ENCODE peak calls at places on chromosomes 12 and 14, in nine cellular contexts. One of them, this sample, is unnamed.

GRCh38 chr14:79705126-79705894 is 506.0 kb downstream of the DIO2 start:
- DNase-seq in AG09319: no peak
- DNase-seq in epithelial cell of prostate: no peak
- DNase-seq in T-helper 9 cell: no peak
- DNase-seq in tibial artery: no peak
- DNase-seq in non-pigmented ciliary epithelial cell: no peak
- DNase-seq in transverse colon: peak; percentile 44
- DNase-seq in DMS153: no peak
- DNase-seq in activated naive CD4-positive, alpha-beta T cell: no peak
- DNase-seq in this sample: no peak

GRCh38 chr14:104600141-104600643 is 4.4 kb downstream of the TMEM179 start:
- DNase-seq in AG09319: no peak
- DNase-seq in epithelial cell of prostate: no peak
- DNase-seq in T-helper 9 cell: no peak
- DNase-seq in tibial artery: no peak
- DNase-seq in non-pigmented ciliary epithelial cell: no peak
- DNase-seq in transverse colon: no peak
- DNase-seq in DMS153: no peak
- DNase-seq in activated naive CD4-positive, alpha-beta T cell: no peak
- DNase-seq in this sample: no peak

GRCh38 chr14:30194769-30195168 is 267.1 kb upstream of the PRKD1 start:
- DNase-seq in AG09319: peak; percentile 64
- DNase-seq in epithelial cell of prostate: no peak
- DNase-seq in T-helper 9 cell: no peak
- DNase-seq in tibial artery: no peak
- DNase-seq in non-pigmented ciliary epithelial cell: peak; percentile 63
- DNase-seq in transverse colon: no peak
- DNase-seq in DMS153: no peak
- DNase-seq in activated naive CD4-positive, alpha-beta T cell: no peak
- DNase-seq in this sample: no peak

GRCh38 chr14:93788557-93789365 is 476 bp upstream of the PRIMA1 start:
- DNase-seq in AG09319: no peak
- DNase-seq in epithelial cell of prostate: no peak
- DNase-seq in T-helper 9 cell: no peak
- DNase-seq in tibial artery: peak; percentile 37
- DNase-seq in non-pigmented ciliary epithelial cell: no peak
- DNase-seq in transverse colon: peak; percentile 29
- DNase-seq in DMS153: peak; percentile 3
- DNase-seq in activated naive CD4-positive, alpha-beta T cell: no peak
- DNase-seq in this sample: no peak

GRCh38 chr14:100721568-100721967 is 5.1 kb upstream of the DLK1 start:
- DNase-seq in AG09319: no peak
- DNase-seq in epithelial cell of prostate: no peak
- DNase-seq in T-helper 9 cell: no peak
- DNase-seq in tibial artery: no peak
- DNase-seq in non-pigmented ciliary epithelial cell: no peak
- DNase-seq in transverse colon: no peak
- DNase-seq in DMS153: no peak
- DNase-seq in activated naive CD4-positive, alpha-beta T cell: no peak
- DNase-seq in this sample: no peak

GRCh38 chr12:105110851-105111250 is 3.3 kb downstream of the WASHC4 start:
- DNase-seq in AG09319: no peak
- DNase-seq in epithelial cell of prostate: no peak
- DNase-seq in T-helper 9 cell: no peak
- DNase-seq in tibial artery: no peak
- DNase-seq in non-pigmented ciliary epithelial cell: no peak
- DNase-seq in transverse colon: no peak
- DNase-seq in DMS153: no peak
- DNase-seq in activated naive CD4-positive, alpha-beta T cell: no peak
- DNase-seq in this sample: no peak

GRCh38 chr14:74875941-74876913 is at the start of gene PROX2:
- DNase-seq in AG09319: no peak
- DNase-seq in epithelial cell of prostate: no peak
- DNase-seq in T-helper 9 cell: peak; percentile 8
- DNase-seq in tibial artery: no peak
- DNase-seq in non-pigmented ciliary epithelial cell: no peak
- DNase-seq in transverse colon: no peak
- DNase-seq in DMS153: no peak
- DNase-seq in activated naive CD4-positive, alpha-beta T cell: peak; percentile 4
- DNase-seq in this sample: no peak

GRCh38 chr14:106840258-106840657 is 1313.9 kb downstream of the TMEM121 start:
- DNase-seq in AG09319: no peak
- DNase-seq in epithelial cell of prostate: no peak
- DNase-seq in T-helper 9 cell: no peak
- DNase-seq in tibial artery: no peak
- DNase-seq in non-pigmented ciliary epithelial cell: no peak
- DNase-seq in transverse colon: no peak
- DNase-seq in DMS153: no peak
- DNase-seq in activated naive CD4-positive, alpha-beta T cell: no peak
- DNase-seq in this sample: no peak

GRCh38 chr12:125533434-125534029 is 468.3 kb downstream of the AACS start:
- DNase-seq in AG09319: no peak
- DNase-seq in epithelial cell of prostate: no peak
- DNase-seq in T-helper 9 cell: no peak
- DNase-seq in tibial artery: no peak
- DNase-seq in non-pigmented ciliary epithelial cell: no peak
- DNase-seq in transverse colon: peak; percentile 25
- DNase-seq in DMS153: peak; percentile 7
- DNase-seq in activated naive CD4-positive, alpha-beta T cell: no peak
- DNase-seq in this sample: no peak

GRCh38 chr14:50222061-50222613 is 9.2 kb downstream of the SOS2 start:
- DNase-seq in AG09319: no peak
- DNase-seq in epithelial cell of prostate: no peak
- DNase-seq in T-helper 9 cell: no peak
- DNase-seq in tibial artery: no peak
- DNase-seq in non-pigmented ciliary epithelial cell: no peak
- DNase-seq in transverse colon: no peak
- DNase-seq in DMS153: no peak
- DNase-seq in activated naive CD4-positive, alpha-beta T cell: no peak
- DNase-seq in this sample: no peak